ENCODE peak calls at places on chromosomes 13 and 19, in nine cellular contexts. A is osteocyte; O is immature natural killer cell; K is frontal cortex; B is renal cortical epithelial cell; N is HTR-8/SVneo; T is stimulated activated CD8-positive, alpha-beta memory T cell treated with anti-CD3 and anti-CD28 coated beads, Interleukin-7, amount 100 ng/mL, for 24 hours; P is H7; S is NCI-H2081. M is an unnamed sample.

GRCh38 chr13:93640452-93640851 is 413.8 kb downstream of the GPC6 start:
- DNase-seq in O (no peak), P (no peak), S (no peak), B (no peak), A (no peak), T (no peak), K (no peak), N (no peak), M (no peak)

GRCh38 chr13:99028890-99029289 is 51.0 kb upstream of the DOCK9 start:
- DNase-seq in O (peak; percentile 55), N (no peak), A (no peak), P (peak; percentile 37), T (no peak), S (peak; percentile 24), B (no peak), K (no peak), M (no peak)

GRCh38 chr13:98445340-98446233 is 131.3 kb downstream of the STK24 start:
- DNase-seq in S (peak; percentile 47), K (peak; percentile 82), P (peak; percentile 96), A (peak; percentile 89), N (peak; percentile 55), B (no peak), O (peak; percentile 59), T (peak; percentile 59), M (peak; percentile 75)

GRCh38 chr19:50324331-50324730 is 4.8 kb downstream of the KCNC3 start:
- DNase-seq in N (no peak), S (no peak), A (no peak), T (no peak), K (no peak), O (no peak), P (peak; percentile 15), B (no peak), M (no peak)

GRCh38 chr19:49497047-49497789 is 984 bp downstream of the RPS11 start:
- DNase-seq in B (no peak), N (peak; percentile 37), T (no peak), S (peak; percentile 54), A (no peak), P (peak; percentile 67), O (no peak), K (peak; percentile 47), M (no peak)

GRCh38 chr19:50003254-50003788 is 21.9 kb downstream of the VRK3 start:
- DNase-seq in B (no peak), S (no peak), P (no peak), N (no peak), T (no peak), K (no peak), O (peak; percentile 78), A (no peak), M (no peak)

GRCh38 chr19:18172331-18173053 is 1.1 kb upstream of the IFI30 start:
- DNase-seq in A (no peak), K (no peak), S (no peak), T (no peak), P (peak; percentile 39), N (no peak), O (no peak), B (no peak), M (no peak)

GRCh38 chr13:98782654-98783053 is 30.2 kb upstream of the SLC15A1 start:
- DNase-seq in N (no peak), P (no peak), S (no peak), B (no peak), O (no peak), K (no peak), A (no peak), T (no peak), M (no peak)

GRCh38 chr13:98542568-98543379 is 34.1 kb downstream of the STK24 start:
- DNase-seq in O (no peak), A (no peak), B (no peak), T (no peak), S (no peak), K (no peak), P (no peak), N (no peak), M (no peak)

GRCh38 chr19:8512115-8512967 is 1.6 kb downstream of the ZNF414 start:
- DNase-seq in A (no peak), T (no peak), S (peak; percentile 5), K (no peak), P (peak; percentile 94), O (no peak), B (no peak), N (no peak), M (no peak)

GRCh38 chr13:93227906-93228801 is 1.5 kb downstream of the GPC6 start:
- DNase-seq in N (peak; percentile 18), O (no peak), S (peak; percentile 87), A (peak; percentile 92), T (no peak), K (peak; percentile 35), P (peak; percentile 88), B (peak; percentile 61), M (no peak)

GRCh38 chr13:49610176-49610575 is 18.1 kb upstream of the ARL11 start:
- DNase-seq in P (no peak), N (no peak), B (no peak), T (no peak), O (no peak), S (peak; percentile 19), A (no peak), K (no peak), M (no peak)

GRCh38 chr19:35013820-35014754 is 14.0 kb downstream of the GRAMD1A start:
- DNase-seq in B (no peak), K (no peak), S (no peak), A (no peak), T (no peak), O (peak; percentile 68), P (peak; percentile 54), N (no peak), M (no peak)

GRCh38 chr13:22077764-22078163 is 406.9 kb downstream of the FGF9 start:
- DNase-seq in O (no peak), A (no peak), T (no peak), P (no peak), S (no peak), B (no peak), K (no peak), N (no peak), M (no peak)

GRCh38 chr19:1526066-1526778 is 2.3 kb downstream of the PLK5 start:
- DNase-seq in A (no peak), B (no peak), P (no peak), O (no peak), S (no peak), K (no peak), N (no peak), T (no peak), M (no peak)

GRCh38 chr13:62687727-62688126 is 1272.1 kb upstream of the PCDH20 start:
- DNase-seq in S (no peak), A (no peak), N (no peak), P (no peak), T (no peak), K (no peak), B (no peak), O (no peak), M (no peak)

GRCh38 chr13:59700281-59700680 is 463.4 kb downstream of the DIAPH3 start:
- DNase-seq in S (no peak), N (no peak), T (no peak), P (no peak), K (no peak), A (no peak), B (no peak), O (no peak), M (no peak)

GRCh38 chr13:110114351-110114750 is 192.6 kb downstream of the COL4A1 start:
- DNase-seq in B (no peak), O (no peak), N (no peak), K (no peak), S (no peak), P (peak; percentile 19), A (no peak), T (no peak), M (no peak)

GRCh38 chr19:2469102-2469914 is 6.6 kb upstream of the GADD45B start:
- DNase-seq in K (no peak), A (no peak), N (peak; percentile 71), B (peak; percentile 70), T (no peak), S (no peak), O (no peak), P (peak; percentile 56), M (no peak)

GRCh38 chr19:8145969-8146368 is 3.4 kb downstream of the FBN3 start:
- DNase-seq in K (no peak), S (no peak), B (no peak), A (no peak), P (peak; percentile 78), T (no peak), N (no peak), O (no peak), M (no peak)

GRCh38 chr13:98252931-98253470 is 75.9 kb upstream of the RNF113B start:
- DNase-seq in K (no peak), T (no peak), A (no peak), B (peak; percentile 69), P (no peak), N (peak; percentile 48), O (no peak), S (no peak), M (no peak)

GRCh38 chr13:99196466-99197256 is 4.0 kb upstream of the UBAC2 start:
- DNase-seq in A (no peak), N (no peak), P (no peak), K (no peak), S (no peak), T (no peak), O (no peak), B (no peak), M (no peak)

GRCh38 chr13:23450340-23451046 is 17.0 kb upstream of the SACS start:
- DNase-seq in S (no peak), T (no peak), A (peak; percentile 6), N (peak; percentile 20), B (no peak), P (no peak), K (no peak), O (no peak), M (no peak)

GRCh38 chr19:16325671-16326400 is 1.2 kb downstream of the KLF2 start:
- DNase-seq in S (no peak), K (no peak), O (peak; percentile 75), T (no peak), B (no peak), P (peak; percentile 92), A (no peak), N (peak; percentile 57), M (no peak)

GRCh38 chr13:48892311-48892710 is 83.4 kb upstream of the FNDC3A start:
- DNase-seq in O (no peak), P (no peak), K (peak; percentile 14), B (peak; percentile 69), N (peak; percentile 41), T (no peak), S (no peak), A (no peak), M (no peak)

GRCh38 chr19:10568444-10568825 is 344 bp downstream of the CDKN2D start:
- DNase-seq in B (no peak), S (peak; percentile 60), K (no peak), N (no peak), T (no peak), P (no peak), O (no peak), A (no peak), M (no peak)

M was measured in omental fat pad.